ENCODE peak calls at places on chromosome 3, in four cellular contexts. P is vagina, J is NCI-H1694, A is sigmoid colon. T is an unnamed sample.

GRCh38 chr3:24545917-24546316 is 51.3 kb upstream of the THRB start:
- DNase-seq in A (peak; percentile 73), P (no peak), J (no peak), T (peak; percentile 24)

GRCh38 chr3:22765679-22766078 is 437.4 kb upstream of the UBE2E2 start:
- DNase-seq in A (no peak), J (no peak), P (no peak), T (no peak)

GRCh38 chr3:159814161-159814560 is 174.5 kb upstream of the IL12A start:
- DNase-seq in P (no peak), A (no peak), J (no peak), T (no peak)

GRCh38 chr3:184275961-184276910 is at the start of gene ECE2:
- DNase-seq in J (no peak), A (no peak), P (no peak), T (no peak)

GRCh38 chr3:190183121-190183520 is 62.4 kb upstream of the P3H2 start:
- DNase-seq in P (no peak), A (no peak), J (no peak), T (no peak)

GRCh38 chr3:157417247-157417646 is 19.4 kb upstream of the PTX3 start:
- DNase-seq in J (no peak), P (no peak), A (no peak), T (no peak)

GRCh38 chr3:143604402-143604801 is 243.9 kb downstream of the SLC9A9 start:
- DNase-seq in J (no peak), P (no peak), A (no peak), T (no peak)

GRCh38 chr3:29537889-29538609 is 257.2 kb downstream of the RBMS3 start:
- DNase-seq in P (no peak), A (no peak), J (no peak), T (no peak)

T was measured in uterus.